ENCODE peak calls at places on chromosomes 5 and 9, in four cellular contexts. P, R, I and V are unnamed samples.

GRCh38 chr5:39670391-39670790 is 245.6 kb upstream of the DAB2 start:
- DNase-seq in P (no peak), I (no peak), R (no peak), V (no peak)

GRCh38 chr9:15355669-15356068 is 48.7 kb upstream of the TTC39B start:
- DNase-seq in P (no peak), I (no peak), R (no peak), V (no peak)

GRCh38 chr9:88418715-88419540 is 30.7 kb downstream of the SPIN1 start:
- DNase-seq in P (no peak), R (no peak), I (no peak), V (no peak)

GRCh38 chr5:119315516-119315949 is 40.3 kb upstream of the TNFAIP8 start:
- DNase-seq in R (no peak), P (no peak), I (no peak), V (peak; percentile 57)

GRCh38 chr9:111348821-111349271 is 18.8 kb upstream of the OR2K2 start:
- DNase-seq in R (no peak), P (peak; percentile 66), I (no peak), V (peak; percentile 9)

GRCh38 chr9:113139225-113139829 is 11.5 kb upstream of the SLC31A2 start:
- DNase-seq in R (no peak), I (no peak), P (no peak), V (peak; percentile 9)

GRCh38 chr5:137880313-137880712 is 8.9 kb upstream of the PKD2L2 start:
- DNase-seq in I (no peak), P (no peak), R (no peak), V (no peak)

GRCh38 chr9:25964239-25964638 is 286.0 kb upstream of the TUSC1 start:
- DNase-seq in I (no peak), P (peak; percentile 48), R (peak; percentile 9), V (peak; percentile 76)

GRCh38 chr9:33813712-33814641 is 3.0 kb upstream of the UBE2R2 start:
- DNase-seq in P (peak; percentile 34), I (peak; percentile 65), R (no peak), V (peak; percentile 50)

GRCh38 chr9:128011071-128011817 is 30.5 kb upstream of the EEIG1 start:
- DNase-seq in R (no peak), P (no peak), I (no peak), V (peak; percentile 27)

GRCh38 chr5:103624748-103625147 is 62.2 kb upstream of the NUDT12 start:
- DNase-seq in I (no peak), R (no peak), P (no peak), V (no peak)

GRCh38 chr5:138459311-138459710 is 6.0 kb upstream of the EGR1 start:
- DNase-seq in I (no peak), P (no peak), R (no peak), V (no peak)

GRCh38 chr9:110440796-110441195 is 103.1 kb upstream of the TXNDC8 start:
- DNase-seq in P (no peak), R (no peak), I (no peak), V (no peak)

GRCh38 chr5:154714271-154714986 is 40.7 kb upstream of the LARP1 start:
- DNase-seq in I (no peak), R (peak; percentile 43), P (no peak), V (no peak)

GRCh38 chr5:61280205-61280604 is 51.9 kb upstream of the ZSWIM6 start:
- DNase-seq in I (no peak), P (peak; percentile 64), R (peak; percentile 73), V (peak; percentile 70)

GRCh38 chr5:5347442-5347841 is 75.0 kb upstream of the ICE1 start:
- DNase-seq in I (no peak), R (no peak), P (no peak), V (no peak)

GRCh38 chr5:76383126-76383825 is 19.8 kb upstream of the IQGAP2 start:
- DNase-seq in R (no peak), P (no peak), I (peak; percentile 60), V (no peak)

GRCh38 chr5:111668713-111669112 is 88.3 kb downstream of the NREP start:
- DNase-seq in I (no peak), P (peak; percentile 25), R (no peak), V (no peak)

GRCh38 chr9:131627326-131627845 is 82.1 kb downstream of the PRRT1B start:
- DNase-seq in I (no peak), P (no peak), R (no peak), V (no peak)

GRCh38 chr9:33372900-33373299 is 29.5 kb downstream of the AQP7 start:
- DNase-seq in I (no peak), P (no peak), R (no peak), V (no peak)

GRCh38 chr9:72656021-72656420 is 134.6 kb downstream of the TMC1 start:
- DNase-seq in R (no peak), I (no peak), P (no peak), V (no peak)

GRCh38 chr5:133289686-133290367 is 238.0 kb downstream of the HSPA4 start:
- DNase-seq in P (no peak), R (peak; percentile 21), I (no peak), V (no peak)

GRCh38 chr5:133370904-133371303 is 241.4 kb downstream of the FSTL4 start:
- DNase-seq in R (no peak), P (no peak), I (no peak), V (no peak)

GRCh38 chr9:127589955-127590370 is 22.1 kb upstream of the STXBP1 start:
- DNase-seq in R (peak; percentile 78), P (no peak), I (peak; percentile 80), V (peak; percentile 91)

GRCh38 chr5:159640376-159640775 is 275.9 kb upstream of the ADRA1B start:
- DNase-seq in I (no peak), P (no peak), R (no peak), V (no peak)

GRCh38 chr5:134492568-134492967 is 32.9 kb upstream of the JADE2 start:
- DNase-seq in I (no peak), R (no peak), P (no peak), V (no peak)

GRCh38 chr9:121780641-121781040 is 129.2 kb downstream of the DAB2IP start:
- DNase-seq in P (no peak), I (no peak), R (no peak), V (no peak)

GRCh38 chr9:2085719-2086515 is 70.8 kb downstream of the SMARCA2 start:
- DNase-seq in P (peak; percentile 75), R (no peak), I (no peak), V (no peak)

GRCh38 chr5:127358274-127358673 is 67.7 kb downstream of the MEGF10 start:
- DNase-seq in R (no peak), P (peak; percentile 45), I (no peak), V (no peak)

GRCh38 chr9:18368206-18368605 is 105.7 kb upstream of the ADAMTSL1 start:
- DNase-seq in R (no peak), I (no peak), P (no peak), V (no peak)

GRCh38 chr5:137372386-137373160 is 126.6 kb downstream of the SPOCK1 start:
- DNase-seq in P (no peak), R (no peak), I (no peak), V (no peak)

GRCh38 chr5:108801776-108802175 is 54.1 kb downstream of the FER start:
- DNase-seq in R (no peak), I (no peak), P (peak; percentile 79), V (no peak)